ENCODE peak calls at places on chromosomes 1 and 21, in nine cellular contexts. I is thoracic aorta, G is BJ, O is astrocyte of the spinal cord, E is BE2C, C is GM20000, L is uterus, Z is adrenal gland, P is left ventricle myocardium inferior. U is an unnamed sample.

GRCh38 chr21:41506526-41507520 is 1.1 kb downstream of the TMPRSS2 start:
- DNase-seq in C (no peak), O (no peak), E (no peak), L (no peak), P (no peak), G (no peak), Z (no peak), I (no peak), U (no peak)

GRCh38 chr1:4052657-4053056 is 152.6 kb upstream of the C1orf174 start:
- DNase-seq in E (no peak), O (no peak), L (no peak), G (no peak), P (no peak), I (no peak), C (no peak), Z (no peak), U (no peak)

GRCh38 chr1:198734323-198735008 is 95.6 kb downstream of the PTPRC start:
- DNase-seq in L (no peak), O (peak), Z (no peak), G (no peak), P (no peak), E (no peak), C (peak), I (no peak), U (no peak)

GRCh38 chr1:18724001-18724411 is 93.4 kb downstream of the PAX7 start:
- DNase-seq in E (peak), G (no peak), C (no peak), Z (peak), I (no peak), O (no peak), P (no peak), L (no peak), U (no peak)

GRCh38 chr1:162141273-162142023 is 72.0 kb downstream of the NOS1AP start:
- DNase-seq in I (no peak), G (peak), P (no peak), O (peak), E (no peak), L (no peak), Z (no peak), C (no peak), U (peak)

GRCh38 chr1:2840036-2840809 is 38.7 kb upstream of the TTC34 start:
- DNase-seq in I (no peak), O (no peak), L (no peak), P (no peak), C (no peak), Z (no peak), G (no peak), E (no peak), U (no peak)

GRCh38 chr21:45699251-45699942 is 55.9 kb downstream of the PCBP3 start:
- DNase-seq in E (no peak), G (no peak), O (no peak), C (no peak), I (no peak), L (no peak), Z (no peak), P (no peak), U (no peak)

GRCh38 chr1:56920551-56920950 is 45.3 kb downstream of the C8B start:
- DNase-seq in P (no peak), O (no peak), E (no peak), L (no peak), I (no peak), C (no peak), Z (no peak), G (no peak), U (no peak)

GRCh38 chr1:19068639-19069276 is 112.3 kb upstream of the IFFO2 start:
- DNase-seq in E (no peak), C (no peak), I (no peak), G (no peak), P (no peak), O (no peak), L (no peak), Z (no peak), U (no peak)

GRCh38 chr1:177567393-177567792 is 396.6 kb downstream of the BRINP2 start:
- DNase-seq in I (no peak), P (no peak), C (no peak), O (no peak), Z (no peak), E (no peak), G (no peak), L (no peak), U (no peak)

DNA sequence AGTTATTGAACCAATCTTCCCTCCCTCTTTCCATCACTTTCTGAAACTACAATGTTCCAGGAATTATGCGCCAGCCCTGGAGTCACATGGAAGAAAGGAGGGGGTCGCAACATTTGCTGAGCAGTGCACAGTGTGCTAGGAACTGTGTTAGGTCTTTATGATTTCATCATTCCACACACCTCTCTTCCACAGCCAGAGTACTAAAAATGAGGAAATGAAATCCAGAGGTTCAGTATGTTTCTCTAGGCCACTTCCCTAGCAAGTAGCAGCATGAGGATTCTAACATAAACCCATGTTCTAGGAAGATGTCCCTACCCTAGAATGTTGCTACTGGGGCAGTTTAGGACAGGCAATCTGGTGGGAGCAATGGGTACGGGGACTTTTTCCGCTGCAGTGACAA is 158.1 kb downstream of the SLC45A1 start:
- DNase-seq in O (no peak), G (no peak), I (no peak), C (no peak), Z (no peak), P (no peak), L (no peak), E (no peak), U (no peak)
- TF ChIP-seq CTCF in O (no peak), G (no peak), I (no peak), C (no peak), Z (no peak), P (no peak), L (no peak), E (no peak), U (no peak)

DNA sequence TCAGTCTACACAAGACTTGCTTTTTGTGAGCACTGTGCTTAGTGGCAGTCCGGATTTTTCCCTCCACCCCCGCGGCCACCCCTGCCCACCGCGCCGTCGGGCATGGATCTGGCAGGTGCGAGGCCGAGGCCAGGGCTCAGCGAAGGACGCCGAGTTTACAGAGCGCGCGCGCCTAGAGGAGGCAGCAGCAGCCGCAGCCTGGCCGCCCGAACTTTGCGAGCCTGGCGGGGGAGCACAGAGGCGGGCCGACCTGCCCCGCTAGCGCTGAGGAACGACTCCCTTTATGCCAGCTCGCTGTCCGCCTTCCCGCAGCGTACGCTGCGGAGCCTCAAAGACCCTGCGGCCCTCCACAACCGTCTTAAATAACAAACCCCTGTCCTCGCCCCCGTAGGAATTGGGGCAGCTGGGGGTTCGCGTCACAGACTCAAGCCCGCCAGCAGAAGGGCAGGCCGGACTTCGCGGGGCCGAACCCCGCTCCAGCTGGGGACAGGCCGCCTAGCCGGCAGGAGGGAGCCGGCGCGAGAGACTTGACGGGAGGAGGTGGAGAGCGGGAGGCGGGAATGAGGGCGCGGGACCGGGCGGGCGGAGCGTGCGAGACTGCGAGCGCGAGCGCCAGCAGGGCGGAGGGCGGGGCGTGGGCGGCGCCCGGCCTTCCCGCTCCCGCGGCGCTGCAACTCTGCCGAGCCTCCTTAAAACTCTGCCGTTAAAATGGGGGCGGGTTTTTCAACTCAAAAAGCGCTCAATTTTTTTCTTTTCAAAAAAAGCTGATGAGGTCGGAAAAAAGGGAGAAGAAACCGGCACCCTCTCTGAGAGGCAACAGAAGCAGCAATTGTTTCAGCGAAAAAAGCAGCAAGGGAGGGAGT is 1.8 kb upstream of the CDKN2C start:
- DNase-seq in Z (peak), C (peak), O (peak), G (peak), E (peak), L (peak), I (no peak), P (peak), U (peak)
- TF ChIP-seq CTCF in Z (no peak), C (peak), O (peak), G (peak), E (peak), L (peak), I (peak), P (peak), U (peak)

GRCh38 chr1:9687120-9687875 is 35.8 kb downstream of the PIK3CD start:
- DNase-seq in I (peak), L (peak), G (no peak), Z (peak), O (peak), E (peak), C (peak), P (peak), U (no peak)
- TF ChIP-seq CTCF in I (peak), L (peak), G (peak), Z (no peak), O (no peak), E (no peak), C (no peak), P (no peak), U (no peak)

GRCh38 chr1:46180082-46180616 is 3.9 kb upstream of the P3R3URF start:
- DNase-seq in C (no peak), P (no peak), E (no peak), I (no peak), O (peak), Z (no peak), L (no peak), G (no peak), U (no peak)
- TF ChIP-seq CTCF in C (no peak), P (peak), E (no peak), I (no peak), O (no peak), Z (no peak), L (peak), G (no peak), U (no peak)

DNA sequence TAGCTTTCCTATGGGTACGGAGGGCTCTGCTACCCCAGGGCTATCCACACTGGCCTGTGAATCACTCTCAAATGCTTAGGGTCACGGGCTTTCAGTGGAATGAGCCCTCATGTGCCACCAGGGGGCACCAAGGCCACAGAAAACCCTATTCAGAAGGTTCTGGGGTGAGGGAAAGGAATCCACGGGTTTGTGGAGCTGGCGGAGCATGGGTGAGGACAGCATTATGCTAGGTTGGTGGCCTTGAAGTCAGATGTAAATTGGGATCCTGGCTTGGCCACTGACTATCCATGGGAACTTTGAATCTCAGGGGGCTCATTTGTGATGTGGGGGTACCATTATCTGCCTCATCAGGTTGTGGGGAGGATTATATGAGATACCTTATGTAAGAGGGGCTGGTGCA is 5.1 kb upstream of the LAMTOR5 start:
- DNase-seq in O (peak), C (peak), I (no peak), P (peak), E (peak), L (peak), Z (peak), G (no peak), U (no peak)
- TF ChIP-seq CTCF in O (peak), C (peak), I (peak), P (peak), E (peak), L (peak), Z (peak), G (peak), U (peak)

DNA sequence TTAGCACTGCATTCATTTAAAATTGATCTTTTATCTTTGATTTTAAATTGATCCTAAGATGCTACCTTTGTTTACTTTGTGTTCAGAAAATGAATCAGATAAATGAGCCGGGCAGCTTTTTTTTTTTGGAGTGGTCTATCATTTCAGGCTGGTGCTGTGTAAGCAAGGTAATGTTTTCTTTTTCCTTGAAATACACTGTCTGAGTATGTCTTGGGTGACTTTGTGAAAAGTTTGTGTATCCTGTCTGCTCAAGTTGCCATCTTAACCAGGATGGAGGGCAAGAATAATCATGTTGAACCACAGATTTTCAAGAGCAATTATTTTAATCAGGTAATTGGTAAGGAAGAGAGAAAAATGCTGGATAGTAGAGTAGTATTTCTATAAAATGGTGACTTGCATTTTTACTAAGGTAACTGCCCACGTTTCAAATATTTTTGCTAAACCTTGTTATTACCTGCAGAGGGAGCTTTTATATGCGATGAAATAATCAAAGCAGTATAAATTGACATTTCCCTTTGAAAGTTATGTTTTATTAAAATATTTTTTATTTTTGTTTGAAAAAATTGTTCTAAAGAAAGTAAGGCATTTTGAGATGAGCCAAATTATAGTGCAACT is 11.1 kb downstream of the ADGRL2 start:
- DNase-seq in C (no peak), E (no peak), P (no peak), I (no peak), G (no peak), Z (no peak), O (peak), L (no peak), U (no peak)
- TF ChIP-seq CTCF in C (no peak), E (peak), P (peak), I (no peak), G (peak), Z (no peak), O (peak), L (no peak), U (peak)

DNA sequence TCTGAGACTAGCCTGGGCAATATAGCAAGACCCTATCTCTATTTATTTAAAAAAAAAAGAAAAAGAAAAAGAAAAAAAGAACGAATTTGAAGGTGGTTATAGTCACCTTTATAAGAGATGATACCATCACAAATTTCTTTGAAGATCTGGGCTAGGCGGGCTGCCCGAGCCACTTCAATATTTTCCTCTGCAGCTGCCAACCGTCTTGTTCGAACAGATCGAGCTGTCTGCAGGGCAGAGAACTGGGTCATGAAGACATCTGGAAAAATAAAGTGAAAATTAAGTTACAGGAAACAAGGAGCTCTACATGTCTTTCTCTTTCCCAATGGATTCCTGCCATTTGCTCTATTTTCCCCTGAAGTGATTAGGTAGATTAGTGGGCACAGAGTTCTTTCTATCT is 31.9 kb downstream of the RUSC1 start:
- DNase-seq in C (no peak), Z (no peak), P (no peak), O (no peak), I (no peak), G (no peak), E (no peak), L (no peak), U (no peak)
- TF ChIP-seq CTCF in C (no peak), Z (no peak), P (no peak), O (no peak), I (no peak), G (no peak), E (no peak), L (no peak), U (no peak)

U was measured in AG09309.